ENCODE peak calls at places on chromosomes 7 and 10, in four cellular contexts. H is WERI-Rb-1, F is activated B cell treated with CpG ODN at 0.5 μM for 24 hours, Z is BJ. Q is an unnamed sample.
A peak's percentile ranks its signal among the peaks of the same experiment; 100 is the strongest.

GRCh38 chr10:29124864-29125263 is 164.0 kb upstream of the LYZL1 start:
- DNase-seq in Z (no peak), F (no peak), H (no peak), Q (no peak)

GRCh38 chr10:121330528-121330927 is 267.7 kb downstream of the FGFR2 start:
- DNase-seq in Z (no peak), F (no peak), H (no peak), Q (no peak)

GRCh38 chr10:963186-963585 is 25.0 kb upstream of the GTPBP4 start:
- DNase-seq in H (no peak), F (no peak), Z (no peak), Q (no peak)

GRCh38 chr7:103718482-103719415 is 270.7 kb downstream of the RELN start:
- DNase-seq in F (no peak), Z (no peak), H (no peak), Q (no peak)

GRCh38 chr10:786666-787512 is 97.4 kb upstream of the DIP2C start:
- DNase-seq in H (no peak), Z (no peak), F (peak; percentile 11), Q (no peak)

GRCh38 chr7:129607471-129608120 is 3.9 kb upstream of the NRF1 start:
- DNase-seq in H (peak; percentile 55), Z (no peak), F (no peak), Q (peak; percentile 28)

GRCh38 chr7:151053091-151053490 is 4.6 kb downstream of the CDK5 start:
- DNase-seq in Z (no peak), F (no peak), H (no peak), Q (no peak)

GRCh38 chr7:135998081-135998480 is 20.9 kb upstream of the MTPN start:
- DNase-seq in H (no peak), F (no peak), Z (no peak), Q (no peak)

GRCh38 chr7:137958593-137959431 is 43.1 kb downstream of the CREB3L2 start:
- DNase-seq in Z (no peak), H (peak; percentile 30), F (no peak), Q (no peak)

GRCh38 chr7:105782391-105783063 is 93.9 kb downstream of the ATXN7L1 start:
- DNase-seq in Z (peak; percentile 68), H (no peak), F (no peak), Q (no peak)

GRCh38 chr10:129035052-129035805 is 431.8 kb upstream of the MGMT start:
- DNase-seq in Z (no peak), F (no peak), H (no peak), Q (no peak)

GRCh38 chr7:40003586-40003985 is 53.5 kb downstream of the CDK13 start:
- DNase-seq in H (no peak), F (no peak), Z (no peak), Q (no peak)

GRCh38 chr7:99825873-99826272 is 1.9 kb upstream of the CYP3A43 start:
- DNase-seq in Z (no peak), H (no peak), F (no peak), Q (no peak)

GRCh38 chr10:29917311-29917710 is 142.1 kb downstream of the JCAD start:
- DNase-seq in H (no peak), Z (no peak), F (no peak), Q (no peak)

GRCh38 chr10:78972947-78973900 is 95.5 kb upstream of the ZMIZ1 start:
- DNase-seq in F (peak; percentile 41), Z (peak; percentile 68), H (peak; percentile 86), Q (peak; percentile 90)

GRCh38 chr10:72061491-72061890 is 26.9 kb downstream of the SPOCK2 start:
- DNase-seq in Z (no peak), H (peak; percentile 54), F (no peak), Q (no peak)
- TF ChIP-seq CTCF in Z (peak; percentile 30), H (peak; percentile 72), F (no peak), Q (peak; percentile 26)

GRCh38 chr10:99873846-99874245 is 91.4 kb downstream of the ABCC2 start:
- DNase-seq in Z (no peak), F (no peak), H (no peak), Q (no peak)
- TF ChIP-seq CTCF in Z (no peak), F (no peak), H (no peak), Q (no peak)

DNA sequence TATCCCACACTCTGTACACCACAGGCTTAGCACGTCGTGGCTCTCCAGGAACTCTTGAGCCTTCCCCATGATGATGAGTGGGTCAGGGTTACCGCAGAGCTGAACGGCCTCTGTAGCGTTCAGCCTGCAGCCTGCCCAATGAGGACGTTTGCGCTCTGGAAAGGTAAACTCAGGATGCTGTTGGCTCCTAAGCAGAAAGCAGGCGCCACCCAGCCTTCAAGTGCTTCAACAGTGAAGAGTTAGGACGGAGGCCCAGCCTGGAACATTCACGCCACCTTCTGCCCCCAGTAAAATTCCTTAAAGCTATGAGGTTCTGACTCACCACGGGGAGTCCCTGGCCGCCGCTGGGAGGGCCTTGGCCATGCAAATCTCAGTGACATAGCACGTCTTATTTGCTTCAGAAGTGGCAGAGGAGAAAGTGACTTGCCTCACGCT is 161.5 kb upstream of the SH2B2 start:
- DNase-seq in Z (peak; percentile 70), F (peak; percentile 28), H (no peak), Q (no peak)
- TF ChIP-seq CTCF in Z (peak; percentile 43), F (no peak), H (no peak), Q (no peak)

GRCh38 chr10:35056133-35056532 is 34.0 kb downstream of the CUL2 start:
- DNase-seq in Z (no peak), H (no peak), F (no peak), Q (no peak)

GRCh38 chr10:35046074-35046473 is 44.1 kb downstream of the CUL2 start:
- DNase-seq in Z (no peak), H (no peak), F (no peak), Q (no peak)

GRCh38 chr10:35050556-35050955 is 39.6 kb downstream of the CUL2 start:
- DNase-seq in H (no peak), Z (no peak), F (no peak), Q (no peak)
- TF ChIP-seq CTCF in H (no peak), Z (no peak), F (no peak), Q (no peak)